ENCODE peak calls at places on chromosomes 2 and 18, in six cellular contexts. One of them, this sample, is unnamed.

GRCh38 chr2:66515743-66516142 is 80.8 kb downstream of the MEIS1 start:
- DNase-seq in A549: no peak
- DNase-seq in colonic mucosa: no peak
- DNase-seq in tibial nerve: no peak
- DNase-seq in right atrium auricular region: no peak
- DNase-seq in lower leg skin: no peak
- DNase-seq in this sample: no peak

GRCh38 chr18:79799619-79800352 is 2.0 kb downstream of the KCNG2 start:
- DNase-seq in A549: no peak
- DNase-seq in colonic mucosa: no peak
- DNase-seq in tibial nerve: no peak
- DNase-seq in right atrium auricular region: no peak
- DNase-seq in lower leg skin: no peak
- DNase-seq in this sample: no peak

GRCh38 chr2:85945576-85945975 is 56.8 kb upstream of the ST3GAL5 start:
- DNase-seq in A549: no peak
- DNase-seq in colonic mucosa: no peak
- DNase-seq in tibial nerve: no peak
- DNase-seq in right atrium auricular region: no peak
- DNase-seq in lower leg skin: no peak
- DNase-seq in this sample: no peak

GRCh38 chr2:59076079-59076619 is 835.0 kb upstream of the FANCL start:
- DNase-seq in A549: no peak
- DNase-seq in colonic mucosa: no peak
- DNase-seq in tibial nerve: no peak
- DNase-seq in right atrium auricular region: no peak
- DNase-seq in lower leg skin: no peak
- DNase-seq in this sample: no peak

GRCh38 chr2:11534746-11535484 is 1.1 kb downstream of the GREB1 start:
- DNase-seq in A549: no peak
- DNase-seq in colonic mucosa: no peak
- DNase-seq in tibial nerve: no peak
- DNase-seq in right atrium auricular region: no peak
- DNase-seq in lower leg skin: no peak
- DNase-seq in this sample: no peak

GRCh38 chr2:21773168-21773567 is 649.4 kb downstream of the TDRD15 start:
- DNase-seq in A549: no peak
- DNase-seq in colonic mucosa: no peak
- DNase-seq in tibial nerve: no peak
- DNase-seq in right atrium auricular region: no peak
- DNase-seq in lower leg skin: no peak
- DNase-seq in this sample: no peak

GRCh38 chr2:219250044-219250781 is 2.8 kb upstream of the TUBA4B start:
- DNase-seq in A549: no peak
- DNase-seq in colonic mucosa: peak
- DNase-seq in tibial nerve: no peak
- DNase-seq in right atrium auricular region: no peak
- DNase-seq in lower leg skin: no peak
- DNase-seq in this sample: no peak

GRCh38 chr2:122843503-122843902 is 1088.1 kb downstream of the TSN start:
- DNase-seq in A549: no peak
- DNase-seq in colonic mucosa: no peak
- DNase-seq in tibial nerve: no peak
- DNase-seq in right atrium auricular region: no peak
- DNase-seq in lower leg skin: no peak
- DNase-seq in this sample: no peak

GRCh38 chr2:149729575-149729974 is 142.0 kb upstream of the MMADHC start:
- DNase-seq in A549: no peak
- DNase-seq in colonic mucosa: no peak
- DNase-seq in tibial nerve: no peak
- DNase-seq in right atrium auricular region: no peak
- DNase-seq in lower leg skin: no peak
- DNase-seq in this sample: no peak

GRCh38 chr18:10015288-10015701 is 101.5 kb downstream of the VAPA start:
- DNase-seq in A549: no peak
- DNase-seq in colonic mucosa: no peak
- DNase-seq in tibial nerve: no peak
- DNase-seq in right atrium auricular region: peak
- DNase-seq in lower leg skin: no peak
- DNase-seq in this sample: no peak

GRCh38 chr2:111701798-111702118 is 182.2 kb downstream of the ANAPC1 start:
- DNase-seq in A549: no peak
- DNase-seq in colonic mucosa: peak
- DNase-seq in tibial nerve: no peak
- DNase-seq in right atrium auricular region: no peak
- DNase-seq in lower leg skin: peak
- DNase-seq in this sample: no peak

GRCh38 chr18:23094411-23095165 is 40.7 kb upstream of the CABLES1 start:
- DNase-seq in A549: no peak
- DNase-seq in colonic mucosa: no peak
- DNase-seq in tibial nerve: no peak
- DNase-seq in right atrium auricular region: no peak
- DNase-seq in lower leg skin: no peak
- DNase-seq in this sample: no peak

GRCh38 chr2:176514805-176515500 is 245.7 kb downstream of the MTX2 start:
- DNase-seq in A549: no peak
- DNase-seq in colonic mucosa: no peak
- DNase-seq in tibial nerve: no peak
- DNase-seq in right atrium auricular region: no peak
- DNase-seq in lower leg skin: no peak
- DNase-seq in this sample: no peak

GRCh38 chr2:229416116-229416694 is 145.1 kb upstream of the PID1 start:
- DNase-seq in A549: no peak
- DNase-seq in colonic mucosa: peak
- DNase-seq in tibial nerve: peak
- DNase-seq in right atrium auricular region: peak
- DNase-seq in lower leg skin: peak
- DNase-seq in this sample: no peak

GRCh38 chr18:46401486-46402115 is 255.4 kb downstream of the LOXHD1 start:
- DNase-seq in A549: no peak
- DNase-seq in colonic mucosa: no peak
- DNase-seq in tibial nerve: no peak
- DNase-seq in right atrium auricular region: no peak
- DNase-seq in lower leg skin: no peak
- DNase-seq in this sample: no peak

GRCh38 chr2:143890799-143891198 is 629.1 kb downstream of the ZEB2 start:
- DNase-seq in A549: no peak
- DNase-seq in colonic mucosa: no peak
- DNase-seq in tibial nerve: no peak
- DNase-seq in right atrium auricular region: no peak
- DNase-seq in lower leg skin: no peak
- DNase-seq in this sample: no peak

GRCh38 chr2:234395801-234396478 is 100.9 kb downstream of the ARL4C start:
- DNase-seq in A549: no peak
- DNase-seq in colonic mucosa: no peak
- DNase-seq in tibial nerve: no peak
- DNase-seq in right atrium auricular region: no peak
- DNase-seq in lower leg skin: no peak
- DNase-seq in this sample: no peak

GRCh38 chr2:163682695-163683094 is 53.1 kb downstream of the FIGN start:
- DNase-seq in A549: peak
- DNase-seq in colonic mucosa: no peak
- DNase-seq in tibial nerve: no peak
- DNase-seq in right atrium auricular region: no peak
- DNase-seq in lower leg skin: no peak
- DNase-seq in this sample: no peak

GRCh38 chr2:30373881-30374302 is 73.2 kb upstream of the LCLAT1 start:
- DNase-seq in A549: no peak
- DNase-seq in colonic mucosa: no peak
- DNase-seq in tibial nerve: no peak
- DNase-seq in right atrium auricular region: no peak
- DNase-seq in lower leg skin: peak
- DNase-seq in this sample: no peak

DNA sequence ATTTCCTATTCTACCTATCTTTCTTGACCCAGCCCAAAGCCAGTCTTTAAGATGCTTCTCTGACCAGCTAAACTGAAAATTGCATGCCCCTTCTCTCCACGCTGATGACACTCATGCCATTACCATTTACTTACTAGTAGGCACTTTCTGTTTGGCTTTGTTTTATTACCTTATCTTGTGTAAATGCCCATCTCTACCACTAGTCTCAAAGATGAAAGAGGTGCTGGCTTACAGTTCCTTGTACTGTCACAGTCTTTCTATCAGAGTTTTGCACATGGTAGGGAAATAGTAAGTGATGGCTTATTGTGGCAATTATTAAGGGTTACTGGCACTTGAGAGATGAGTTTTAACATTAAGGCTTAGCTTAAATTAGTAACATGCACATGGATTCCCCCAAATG is 352.1 kb downstream of the RBM43 start:
- DNase-seq in A549: peak
- DNase-seq in colonic mucosa: no peak
- DNase-seq in tibial nerve: no peak
- DNase-seq in right atrium auricular region: no peak
- DNase-seq in lower leg skin: no peak
- DNase-seq in this sample: no peak
- TF ChIP-seq CTCF in A549: no peak
- TF ChIP-seq CTCF in colonic mucosa: no peak
- TF ChIP-seq CTCF in tibial nerve: no peak
- TF ChIP-seq CTCF in right atrium auricular region: no peak
- TF ChIP-seq CTCF in lower leg skin: no peak
- TF ChIP-seq CTCF in this sample: no peak

DNA sequence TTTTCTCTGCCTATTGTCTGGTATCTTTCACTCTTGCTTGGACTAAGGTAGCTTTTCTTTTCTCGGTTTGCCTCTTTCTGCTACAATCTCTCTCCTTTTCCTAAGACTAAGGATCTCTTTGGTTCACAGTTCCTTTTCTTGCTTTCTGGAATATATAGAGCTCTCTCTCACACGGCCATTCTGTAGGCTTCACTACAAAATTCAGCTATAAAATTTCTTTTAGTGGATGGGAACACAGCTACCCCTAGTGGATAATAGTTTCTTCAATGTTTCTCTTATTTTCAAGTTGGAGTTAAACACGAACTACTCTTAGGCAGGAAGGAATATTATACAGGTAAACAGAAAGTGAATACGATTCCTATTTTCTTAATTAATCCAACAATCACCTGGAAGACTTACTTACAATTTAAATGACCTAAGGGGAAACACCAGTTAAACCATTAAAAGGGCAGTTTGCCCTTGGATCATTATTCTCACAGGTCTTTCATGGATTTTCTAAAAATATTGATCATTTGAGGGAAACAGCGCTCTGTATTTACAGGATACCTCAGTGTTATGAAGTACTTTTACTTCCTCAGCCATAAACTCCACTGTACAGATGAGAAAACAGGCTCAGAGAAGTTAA is 140.5 kb downstream of the LRP2 start:
- DNase-seq in A549: peak
- DNase-seq in colonic mucosa: no peak
- DNase-seq in tibial nerve: no peak
- DNase-seq in right atrium auricular region: no peak
- DNase-seq in lower leg skin: no peak
- DNase-seq in this sample: no peak
- TF ChIP-seq CTCF in A549: peak
- TF ChIP-seq CTCF in colonic mucosa: peak
- TF ChIP-seq CTCF in tibial nerve: peak
- TF ChIP-seq CTCF in right atrium auricular region: peak
- TF ChIP-seq CTCF in lower leg skin: no peak
- TF ChIP-seq CTCF in this sample: no peak

GRCh38 chr2:241009601-241010530 is 11.4 kb downstream of the SNED1 start:
- DNase-seq in A549: no peak
- DNase-seq in colonic mucosa: no peak
- DNase-seq in tibial nerve: peak
- DNase-seq in right atrium auricular region: peak
- DNase-seq in lower leg skin: peak
- DNase-seq in this sample: peak
- TF ChIP-seq CTCF in A549: no peak
- TF ChIP-seq CTCF in colonic mucosa: no peak
- TF ChIP-seq CTCF in tibial nerve: no peak
- TF ChIP-seq CTCF in right atrium auricular region: no peak
- TF ChIP-seq CTCF in lower leg skin: no peak
- TF ChIP-seq CTCF in this sample: no peak

DNA sequence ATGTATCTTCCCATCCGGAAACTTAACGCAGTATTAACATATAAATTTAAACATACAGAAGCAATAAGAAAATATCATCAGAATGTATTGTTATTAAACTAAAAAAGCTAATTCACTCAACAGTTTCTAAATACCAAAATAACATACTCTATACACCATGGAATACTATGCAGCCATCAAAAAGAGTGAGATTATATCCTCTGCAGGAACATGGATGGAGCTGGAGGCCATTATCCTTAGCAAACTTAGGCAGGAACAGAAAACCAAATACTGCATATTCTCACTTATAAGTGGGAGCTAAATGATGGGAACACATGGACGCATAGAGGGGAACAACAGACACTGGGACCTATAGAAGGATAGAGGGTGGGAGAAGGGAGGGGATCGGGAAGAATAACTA is 127.1 kb downstream of the CD226 start:
- DNase-seq in A549: no peak
- DNase-seq in colonic mucosa: no peak
- DNase-seq in tibial nerve: no peak
- DNase-seq in right atrium auricular region: no peak
- DNase-seq in lower leg skin: no peak
- DNase-seq in this sample: no peak
- TF ChIP-seq CTCF in A549: no peak
- TF ChIP-seq CTCF in colonic mucosa: no peak
- TF ChIP-seq CTCF in tibial nerve: no peak
- TF ChIP-seq CTCF in right atrium auricular region: no peak
- TF ChIP-seq CTCF in lower leg skin: no peak
- TF ChIP-seq CTCF in this sample: no peak

DNA sequence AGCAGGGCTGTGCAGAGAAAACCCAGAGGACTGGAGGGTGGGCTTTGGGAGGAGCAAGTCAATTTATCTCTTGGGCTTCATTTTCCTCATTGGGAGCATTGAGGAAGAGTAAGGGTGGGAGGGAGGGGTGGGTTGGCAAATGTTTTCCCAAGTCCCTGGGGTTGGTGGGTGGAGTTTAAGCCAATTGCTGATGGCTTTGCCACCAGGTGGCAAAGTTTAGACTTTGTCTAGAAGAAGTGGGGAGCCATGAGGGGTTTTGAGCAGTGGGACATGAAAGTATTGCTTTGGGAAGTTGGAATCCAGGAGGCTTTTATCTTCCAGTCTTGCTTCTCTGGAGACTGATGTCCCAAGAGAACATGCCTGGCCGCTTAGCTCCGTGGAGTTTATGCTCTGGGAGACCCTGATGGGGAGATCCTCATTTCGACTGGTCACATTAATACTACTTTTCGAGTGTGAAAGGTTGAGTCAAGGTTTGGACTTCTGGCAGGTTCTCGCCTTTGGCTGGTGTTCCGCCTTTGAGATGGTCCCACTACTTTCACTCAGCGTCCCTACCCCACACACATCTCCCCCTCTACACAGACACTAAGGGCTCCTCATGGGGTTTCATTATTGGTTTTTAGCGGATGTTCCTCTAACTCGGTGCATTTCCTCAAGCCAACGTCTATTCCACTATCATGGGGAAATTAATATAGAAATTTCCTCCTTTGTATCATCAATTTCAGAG is 126.7 kb downstream of the PRKCE start:
- DNase-seq in A549: no peak
- DNase-seq in colonic mucosa: no peak
- DNase-seq in tibial nerve: no peak
- DNase-seq in right atrium auricular region: no peak
- DNase-seq in lower leg skin: no peak
- DNase-seq in this sample: no peak
- TF ChIP-seq CTCF in A549: no peak
- TF ChIP-seq CTCF in colonic mucosa: no peak
- TF ChIP-seq CTCF in tibial nerve: no peak
- TF ChIP-seq CTCF in right atrium auricular region: no peak
- TF ChIP-seq CTCF in lower leg skin: no peak
- TF ChIP-seq CTCF in this sample: no peak